ENCODE peak calls at places on chromosome 20, in six cellular contexts. One of them, this sample, is unnamed.

GRCh38 chr20:37941332-37941731 is 38.4 kb downstream of the VSTM2L start:
- DNase-seq in H54: no peak
- DNase-seq in small intestine: no peak
- DNase-seq in effector CD4-positive, alpha-beta T cell: no peak
- DNase-seq in stimulated activated CD4-positive, alpha-beta T cell treated with anti-CD3 and anti-CD28 coated beads, Interleukin-2, amount 100 ng/mL, for 4 hours: no peak
- DNase-seq in lung microvascular endothelial cell: no peak
- DNase-seq in this sample: no peak

GRCh38 chr20:57432874-57433491 is 41.8 kb downstream of the RBM38 start:
- DNase-seq in H54: peak; percentile 38
- DNase-seq in small intestine: peak; percentile 68
- DNase-seq in effector CD4-positive, alpha-beta T cell: peak; percentile 45
- DNase-seq in stimulated activated CD4-positive, alpha-beta T cell treated with anti-CD3 and anti-CD28 coated beads, Interleukin-2, amount 100 ng/mL, for 4 hours: peak; percentile 53
- DNase-seq in lung microvascular endothelial cell: no peak
- DNase-seq in this sample: peak; percentile 43

GRCh38 chr20:15584507-15584906 is 988.7 kb downstream of the KIF16B start:
- DNase-seq in H54: no peak
- DNase-seq in small intestine: no peak
- DNase-seq in effector CD4-positive, alpha-beta T cell: no peak
- DNase-seq in stimulated activated CD4-positive, alpha-beta T cell treated with anti-CD3 and anti-CD28 coated beads, Interleukin-2, amount 100 ng/mL, for 4 hours: no peak
- DNase-seq in lung microvascular endothelial cell: no peak
- DNase-seq in this sample: no peak

GRCh38 chr20:40536866-40537265 is 152.2 kb downstream of the MAFB start:
- DNase-seq in H54: no peak
- DNase-seq in small intestine: no peak
- DNase-seq in effector CD4-positive, alpha-beta T cell: no peak
- DNase-seq in stimulated activated CD4-positive, alpha-beta T cell treated with anti-CD3 and anti-CD28 coated beads, Interleukin-2, amount 100 ng/mL, for 4 hours: no peak
- DNase-seq in lung microvascular endothelial cell: no peak
- DNase-seq in this sample: no peak

GRCh38 chr20:582204-582603 is 27.9 kb downstream of the TCF15 start:
- DNase-seq in H54: no peak
- DNase-seq in small intestine: no peak
- DNase-seq in effector CD4-positive, alpha-beta T cell: no peak
- DNase-seq in stimulated activated CD4-positive, alpha-beta T cell treated with anti-CD3 and anti-CD28 coated beads, Interleukin-2, amount 100 ng/mL, for 4 hours: no peak
- DNase-seq in lung microvascular endothelial cell: no peak
- DNase-seq in this sample: no peak

GRCh38 chr20:10462516-10462915 is 27.4 kb downstream of the SLX4IP start:
- DNase-seq in H54: no peak
- DNase-seq in small intestine: no peak
- DNase-seq in effector CD4-positive, alpha-beta T cell: no peak
- DNase-seq in stimulated activated CD4-positive, alpha-beta T cell treated with anti-CD3 and anti-CD28 coated beads, Interleukin-2, amount 100 ng/mL, for 4 hours: no peak
- DNase-seq in lung microvascular endothelial cell: peak; percentile 38
- DNase-seq in this sample: no peak

GRCh38 chr20:2114990-2115681 is 13.5 kb downstream of the STK35 start:
- DNase-seq in H54: no peak
- DNase-seq in small intestine: no peak
- DNase-seq in effector CD4-positive, alpha-beta T cell: no peak
- DNase-seq in stimulated activated CD4-positive, alpha-beta T cell treated with anti-CD3 and anti-CD28 coated beads, Interleukin-2, amount 100 ng/mL, for 4 hours: no peak
- DNase-seq in lung microvascular endothelial cell: no peak
- DNase-seq in this sample: no peak

GRCh38 chr20:25540273-25540672 is 45.1 kb downstream of the NINL start:
- DNase-seq in H54: no peak
- DNase-seq in small intestine: peak; percentile 72
- DNase-seq in effector CD4-positive, alpha-beta T cell: no peak
- DNase-seq in stimulated activated CD4-positive, alpha-beta T cell treated with anti-CD3 and anti-CD28 coated beads, Interleukin-2, amount 100 ng/mL, for 4 hours: no peak
- DNase-seq in lung microvascular endothelial cell: peak; percentile 74
- DNase-seq in this sample: no peak

GRCh38 chr20:24064915-24065314 is 76.3 kb upstream of the GGTLC1 start:
- DNase-seq in H54: no peak
- DNase-seq in small intestine: no peak
- DNase-seq in effector CD4-positive, alpha-beta T cell: no peak
- DNase-seq in stimulated activated CD4-positive, alpha-beta T cell treated with anti-CD3 and anti-CD28 coated beads, Interleukin-2, amount 100 ng/mL, for 4 hours: no peak
- DNase-seq in lung microvascular endothelial cell: no peak
- DNase-seq in this sample: no peak

GRCh38 chr20:57282691-57283361 is 16.4 kb upstream of the BMP7 start:
- DNase-seq in H54: no peak
- DNase-seq in small intestine: no peak
- DNase-seq in effector CD4-positive, alpha-beta T cell: no peak
- DNase-seq in stimulated activated CD4-positive, alpha-beta T cell treated with anti-CD3 and anti-CD28 coated beads, Interleukin-2, amount 100 ng/mL, for 4 hours: no peak
- DNase-seq in lung microvascular endothelial cell: no peak
- DNase-seq in this sample: no peak

GRCh38 chr20:49865559-49865958 is 49.8 kb downstream of the SPATA2 start:
- DNase-seq in H54: no peak
- DNase-seq in small intestine: no peak
- DNase-seq in effector CD4-positive, alpha-beta T cell: no peak
- DNase-seq in stimulated activated CD4-positive, alpha-beta T cell treated with anti-CD3 and anti-CD28 coated beads, Interleukin-2, amount 100 ng/mL, for 4 hours: no peak
- DNase-seq in lung microvascular endothelial cell: no peak
- DNase-seq in this sample: no peak

GRCh38 chr20:53621482-53622246 is 28.0 kb upstream of the ZNF217 start:
- DNase-seq in H54: peak; percentile 30
- DNase-seq in small intestine: peak; percentile 86
- DNase-seq in effector CD4-positive, alpha-beta T cell: no peak
- DNase-seq in stimulated activated CD4-positive, alpha-beta T cell treated with anti-CD3 and anti-CD28 coated beads, Interleukin-2, amount 100 ng/mL, for 4 hours: no peak
- DNase-seq in lung microvascular endothelial cell: peak; percentile 44
- DNase-seq in this sample: no peak

GRCh38 chr20:32356935-32357868 is 929 bp upstream of the ASXL1 start:
- DNase-seq in H54: peak; percentile 35
- DNase-seq in small intestine: peak; percentile 65
- DNase-seq in effector CD4-positive, alpha-beta T cell: no peak
- DNase-seq in stimulated activated CD4-positive, alpha-beta T cell treated with anti-CD3 and anti-CD28 coated beads, Interleukin-2, amount 100 ng/mL, for 4 hours: no peak
- DNase-seq in lung microvascular endothelial cell: peak; percentile 53
- DNase-seq in this sample: no peak

GRCh38 chr20:22430154-22430745 is 154.1 kb downstream of the FOXA2 start:
- DNase-seq in H54: no peak
- DNase-seq in small intestine: no peak
- DNase-seq in effector CD4-positive, alpha-beta T cell: no peak
- DNase-seq in stimulated activated CD4-positive, alpha-beta T cell treated with anti-CD3 and anti-CD28 coated beads, Interleukin-2, amount 100 ng/mL, for 4 hours: no peak
- DNase-seq in lung microvascular endothelial cell: no peak
- DNase-seq in this sample: no peak

GRCh38 chr20:25309395-25310267 is 61.7 kb downstream of the PYGB start:
- DNase-seq in H54: peak; percentile 67
- DNase-seq in small intestine: peak; percentile 85
- DNase-seq in effector CD4-positive, alpha-beta T cell: no peak
- DNase-seq in stimulated activated CD4-positive, alpha-beta T cell treated with anti-CD3 and anti-CD28 coated beads, Interleukin-2, amount 100 ng/mL, for 4 hours: no peak
- DNase-seq in lung microvascular endothelial cell: peak; percentile 66
- DNase-seq in this sample: no peak

GRCh38 chr20:54577637-54578036 is 102.2 kb downstream of the DOK5 start:
- DNase-seq in H54: no peak
- DNase-seq in small intestine: no peak
- DNase-seq in effector CD4-positive, alpha-beta T cell: no peak
- DNase-seq in stimulated activated CD4-positive, alpha-beta T cell treated with anti-CD3 and anti-CD28 coated beads, Interleukin-2, amount 100 ng/mL, for 4 hours: no peak
- DNase-seq in lung microvascular endothelial cell: no peak
- DNase-seq in this sample: no peak

GRCh38 chr20:51941503-51941902 is 139.2 kb upstream of the SALL4 start:
- DNase-seq in H54: no peak
- DNase-seq in small intestine: no peak
- DNase-seq in effector CD4-positive, alpha-beta T cell: no peak
- DNase-seq in stimulated activated CD4-positive, alpha-beta T cell treated with anti-CD3 and anti-CD28 coated beads, Interleukin-2, amount 100 ng/mL, for 4 hours: no peak
- DNase-seq in lung microvascular endothelial cell: no peak
- DNase-seq in this sample: no peak

GRCh38 chr20:18254615-18255014 is 33.7 kb upstream of the ZNF133 start:
- DNase-seq in H54: no peak
- DNase-seq in small intestine: no peak
- DNase-seq in effector CD4-positive, alpha-beta T cell: no peak
- DNase-seq in stimulated activated CD4-positive, alpha-beta T cell treated with anti-CD3 and anti-CD28 coated beads, Interleukin-2, amount 100 ng/mL, for 4 hours: no peak
- DNase-seq in lung microvascular endothelial cell: no peak
- DNase-seq in this sample: no peak

GRCh38 chr20:4509825-4510522 is 211.7 kb upstream of the PRND start:
- DNase-seq in H54: no peak
- DNase-seq in small intestine: no peak
- DNase-seq in effector CD4-positive, alpha-beta T cell: no peak
- DNase-seq in stimulated activated CD4-positive, alpha-beta T cell treated with anti-CD3 and anti-CD28 coated beads, Interleukin-2, amount 100 ng/mL, for 4 hours: no peak
- DNase-seq in lung microvascular endothelial cell: no peak
- DNase-seq in this sample: no peak

GRCh38 chr20:4012631-4013030 is 2.7 kb downstream of the RNF24 start:
- DNase-seq in H54: no peak
- DNase-seq in small intestine: no peak
- DNase-seq in effector CD4-positive, alpha-beta T cell: no peak
- DNase-seq in stimulated activated CD4-positive, alpha-beta T cell treated with anti-CD3 and anti-CD28 coated beads, Interleukin-2, amount 100 ng/mL, for 4 hours: no peak
- DNase-seq in lung microvascular endothelial cell: no peak
- DNase-seq in this sample: no peak

GRCh38 chr20:23569570-23569969 is 1.3 kb upstream of the CST9L start:
- DNase-seq in H54: no peak
- DNase-seq in small intestine: no peak
- DNase-seq in effector CD4-positive, alpha-beta T cell: no peak
- DNase-seq in stimulated activated CD4-positive, alpha-beta T cell treated with anti-CD3 and anti-CD28 coated beads, Interleukin-2, amount 100 ng/mL, for 4 hours: no peak
- DNase-seq in lung microvascular endothelial cell: no peak
- DNase-seq in this sample: no peak

GRCh38 chr20:22542427-22542826 is 41.9 kb downstream of the FOXA2 start:
- DNase-seq in H54: no peak
- DNase-seq in small intestine: no peak
- DNase-seq in effector CD4-positive, alpha-beta T cell: no peak
- DNase-seq in stimulated activated CD4-positive, alpha-beta T cell treated with anti-CD3 and anti-CD28 coated beads, Interleukin-2, amount 100 ng/mL, for 4 hours: no peak
- DNase-seq in lung microvascular endothelial cell: no peak
- DNase-seq in this sample: no peak

GRCh38 chr20:47319517-47320252 is 36.8 kb downstream of the ZMYND8 start:
- DNase-seq in H54: no peak
- DNase-seq in small intestine: peak; percentile 72
- DNase-seq in effector CD4-positive, alpha-beta T cell: no peak
- DNase-seq in stimulated activated CD4-positive, alpha-beta T cell treated with anti-CD3 and anti-CD28 coated beads, Interleukin-2, amount 100 ng/mL, for 4 hours: no peak
- DNase-seq in lung microvascular endothelial cell: peak; percentile 95
- DNase-seq in this sample: no peak

GRCh38 chr20:38534756-38535155 is 46.2 kb upstream of the ADIG start:
- DNase-seq in H54: no peak
- DNase-seq in small intestine: no peak
- DNase-seq in effector CD4-positive, alpha-beta T cell: no peak
- DNase-seq in stimulated activated CD4-positive, alpha-beta T cell treated with anti-CD3 and anti-CD28 coated beads, Interleukin-2, amount 100 ng/mL, for 4 hours: no peak
- DNase-seq in lung microvascular endothelial cell: no peak
- DNase-seq in this sample: no peak

GRCh38 chr20:4038676-4039075 is 23.3 kb upstream of the RNF24 start:
- DNase-seq in H54: no peak
- DNase-seq in small intestine: no peak
- DNase-seq in effector CD4-positive, alpha-beta T cell: no peak
- DNase-seq in stimulated activated CD4-positive, alpha-beta T cell treated with anti-CD3 and anti-CD28 coated beads, Interleukin-2, amount 100 ng/mL, for 4 hours: no peak
- DNase-seq in lung microvascular endothelial cell: no peak
- DNase-seq in this sample: no peak

GRCh38 chr20:59604770-59605665 is 678 bp downstream of the PHACTR3 start:
- DNase-seq in H54: no peak
- DNase-seq in small intestine: no peak
- DNase-seq in effector CD4-positive, alpha-beta T cell: no peak
- DNase-seq in stimulated activated CD4-positive, alpha-beta T cell treated with anti-CD3 and anti-CD28 coated beads, Interleukin-2, amount 100 ng/mL, for 4 hours: no peak
- DNase-seq in lung microvascular endothelial cell: no peak
- DNase-seq in this sample: no peak

GRCh38 chr20:47380481-47380880 is 24.0 kb upstream of the ZMYND8 start:
- DNase-seq in H54: no peak
- DNase-seq in small intestine: peak; percentile 33
- DNase-seq in effector CD4-positive, alpha-beta T cell: no peak
- DNase-seq in stimulated activated CD4-positive, alpha-beta T cell treated with anti-CD3 and anti-CD28 coated beads, Interleukin-2, amount 100 ng/mL, for 4 hours: no peak
- DNase-seq in lung microvascular endothelial cell: no peak
- DNase-seq in this sample: peak; percentile 45

GRCh38 chr20:49615401-49616153 is 47.6 kb upstream of the PTGIS start:
- DNase-seq in H54: peak; percentile 70
- DNase-seq in small intestine: peak; percentile 94
- DNase-seq in effector CD4-positive, alpha-beta T cell: no peak
- DNase-seq in stimulated activated CD4-positive, alpha-beta T cell treated with anti-CD3 and anti-CD28 coated beads, Interleukin-2, amount 100 ng/mL, for 4 hours: no peak
- DNase-seq in lung microvascular endothelial cell: no peak
- DNase-seq in this sample: no peak

GRCh38 chr20:46348231-46348803 is 40.0 kb upstream of the CDH22 start:
- DNase-seq in H54: no peak
- DNase-seq in small intestine: no peak
- DNase-seq in effector CD4-positive, alpha-beta T cell: no peak
- DNase-seq in stimulated activated CD4-positive, alpha-beta T cell treated with anti-CD3 and anti-CD28 coated beads, Interleukin-2, amount 100 ng/mL, for 4 hours: no peak
- DNase-seq in lung microvascular endothelial cell: no peak
- DNase-seq in this sample: no peak

This sample was measured in T-helper 1 cell.